ENCODE peak calls at places on chromosomes 11 and 22, in nine cellular contexts. One of them, this sample, is unnamed.

GRCh38 chr11:130819561-130819960 is 96.7 kb downstream of the SNX19 start:
- DNase-seq in GOT3: no peak
- DNase-seq in activated CD4-positive, CD25-positive, alpha-beta regulatory T cell treated with anti-CD3 and anti-CD28 coated beads, Interleukin-2, amount 50 U/mL, for 72 hours: no peak
- DNase-seq in IMR-90: no peak
- DNase-seq in cardiac muscle cell: no peak
- DNase-seq in anterior cingulate cortex: no peak
- DNase-seq in RWPE1: no peak
- DNase-seq in brain microvascular endothelial cell: no peak
- DNase-seq in Panc1: no peak
- DNase-seq in this sample: no peak

GRCh38 chr22:33524511-33525270 is 395.6 kb downstream of the LARGE1 start:
- DNase-seq in anterior cingulate cortex: no peak
- DNase-seq in RWPE1: no peak
- DNase-seq in cardiac muscle cell: no peak
- DNase-seq in IMR-90: no peak
- DNase-seq in activated CD4-positive, CD25-positive, alpha-beta regulatory T cell treated with anti-CD3 and anti-CD28 coated beads, Interleukin-2, amount 50 U/mL, for 72 hours: no peak
- DNase-seq in brain microvascular endothelial cell: no peak
- DNase-seq in GOT3: no peak
- DNase-seq in Panc1: no peak
- DNase-seq in this sample: no peak

GRCh38 chr11:72721276-72721675 is 30.9 kb downstream of the ARAP1 start:
- DNase-seq in activated CD4-positive, CD25-positive, alpha-beta regulatory T cell treated with anti-CD3 and anti-CD28 coated beads, Interleukin-2, amount 50 U/mL, for 72 hours: no peak
- DNase-seq in Panc1: no peak
- DNase-seq in brain microvascular endothelial cell: no peak
- DNase-seq in anterior cingulate cortex: no peak
- DNase-seq in GOT3: no peak
- DNase-seq in RWPE1: no peak
- DNase-seq in IMR-90: no peak
- DNase-seq in cardiac muscle cell: no peak
- DNase-seq in this sample: no peak

GRCh38 chr11:71443736-71444410 is 4.3 kb downstream of the DHCR7 start:
- DNase-seq in GOT3: no peak
- DNase-seq in cardiac muscle cell: no peak
- DNase-seq in anterior cingulate cortex: no peak
- DNase-seq in activated CD4-positive, CD25-positive, alpha-beta regulatory T cell treated with anti-CD3 and anti-CD28 coated beads, Interleukin-2, amount 50 U/mL, for 72 hours: peak; percentile 21
- DNase-seq in IMR-90: no peak
- DNase-seq in Panc1: no peak
- DNase-seq in brain microvascular endothelial cell: no peak
- DNase-seq in RWPE1: no peak
- DNase-seq in this sample: no peak

GRCh38 chr22:50271519-50271970 is 1.4 kb upstream of the MAPK11 start:
- DNase-seq in activated CD4-positive, CD25-positive, alpha-beta regulatory T cell treated with anti-CD3 and anti-CD28 coated beads, Interleukin-2, amount 50 U/mL, for 72 hours: peak; percentile 67
- DNase-seq in cardiac muscle cell: peak; percentile 64
- DNase-seq in Panc1: no peak
- DNase-seq in RWPE1: peak; percentile 36
- DNase-seq in brain microvascular endothelial cell: no peak
- DNase-seq in GOT3: no peak
- DNase-seq in IMR-90: peak; percentile 38
- DNase-seq in anterior cingulate cortex: peak; percentile 67
- DNase-seq in this sample: peak; percentile 37

GRCh38 chr22:20781272-20781990 is 7.5 kb downstream of the SERPIND1 start:
- DNase-seq in cardiac muscle cell: no peak
- DNase-seq in activated CD4-positive, CD25-positive, alpha-beta regulatory T cell treated with anti-CD3 and anti-CD28 coated beads, Interleukin-2, amount 50 U/mL, for 72 hours: no peak
- DNase-seq in RWPE1: no peak
- DNase-seq in GOT3: no peak
- DNase-seq in anterior cingulate cortex: no peak
- DNase-seq in IMR-90: peak; percentile 21
- DNase-seq in Panc1: no peak
- DNase-seq in brain microvascular endothelial cell: peak; percentile 51
- DNase-seq in this sample: no peak

GRCh38 chr11:105860105-105860504 is 161.9 kb downstream of the MSANTD4 start:
- DNase-seq in brain microvascular endothelial cell: no peak
- DNase-seq in anterior cingulate cortex: no peak
- DNase-seq in activated CD4-positive, CD25-positive, alpha-beta regulatory T cell treated with anti-CD3 and anti-CD28 coated beads, Interleukin-2, amount 50 U/mL, for 72 hours: no peak
- DNase-seq in RWPE1: no peak
- DNase-seq in IMR-90: no peak
- DNase-seq in GOT3: no peak
- DNase-seq in Panc1: no peak
- DNase-seq in cardiac muscle cell: no peak
- DNase-seq in this sample: no peak

GRCh38 chr11:120079750-120080610 is 57.9 kb downstream of the TRIM29 start:
- DNase-seq in activated CD4-positive, CD25-positive, alpha-beta regulatory T cell treated with anti-CD3 and anti-CD28 coated beads, Interleukin-2, amount 50 U/mL, for 72 hours: peak; percentile 42
- DNase-seq in IMR-90: no peak
- DNase-seq in anterior cingulate cortex: peak; percentile 8
- DNase-seq in Panc1: no peak
- DNase-seq in GOT3: no peak
- DNase-seq in cardiac muscle cell: no peak
- DNase-seq in RWPE1: no peak
- DNase-seq in brain microvascular endothelial cell: no peak
- DNase-seq in this sample: no peak

GRCh38 chr11:16185042-16185441 is 171.3 kb downstream of the SOX6 start:
- DNase-seq in brain microvascular endothelial cell: no peak
- DNase-seq in activated CD4-positive, CD25-positive, alpha-beta regulatory T cell treated with anti-CD3 and anti-CD28 coated beads, Interleukin-2, amount 50 U/mL, for 72 hours: no peak
- DNase-seq in GOT3: no peak
- DNase-seq in IMR-90: no peak
- DNase-seq in Panc1: no peak
- DNase-seq in cardiac muscle cell: no peak
- DNase-seq in anterior cingulate cortex: no peak
- DNase-seq in RWPE1: no peak
- DNase-seq in this sample: no peak

GRCh38 chr22:39514373-39514973 is 5.9 kb upstream of the ATF4 start:
- DNase-seq in RWPE1: no peak
- DNase-seq in GOT3: no peak
- DNase-seq in Panc1: no peak
- DNase-seq in anterior cingulate cortex: peak; percentile 57
- DNase-seq in activated CD4-positive, CD25-positive, alpha-beta regulatory T cell treated with anti-CD3 and anti-CD28 coated beads, Interleukin-2, amount 50 U/mL, for 72 hours: no peak
- DNase-seq in IMR-90: peak; percentile 34
- DNase-seq in brain microvascular endothelial cell: peak; percentile 57
- DNase-seq in cardiac muscle cell: peak; percentile 58
- DNase-seq in this sample: peak; percentile 53

GRCh38 chr11:134862168-134862567 is 450.1 kb upstream of the B3GAT1 start:
- DNase-seq in brain microvascular endothelial cell: no peak
- DNase-seq in IMR-90: no peak
- DNase-seq in anterior cingulate cortex: no peak
- DNase-seq in activated CD4-positive, CD25-positive, alpha-beta regulatory T cell treated with anti-CD3 and anti-CD28 coated beads, Interleukin-2, amount 50 U/mL, for 72 hours: no peak
- DNase-seq in GOT3: no peak
- DNase-seq in cardiac muscle cell: no peak
- DNase-seq in Panc1: no peak
- DNase-seq in RWPE1: no peak
- DNase-seq in this sample: no peak

GRCh38 chr11:16976360-16976759 is 37.9 kb downstream of the PLEKHA7 start:
- DNase-seq in brain microvascular endothelial cell: no peak
- DNase-seq in GOT3: no peak
- DNase-seq in cardiac muscle cell: no peak
- DNase-seq in activated CD4-positive, CD25-positive, alpha-beta regulatory T cell treated with anti-CD3 and anti-CD28 coated beads, Interleukin-2, amount 50 U/mL, for 72 hours: no peak
- DNase-seq in anterior cingulate cortex: no peak
- DNase-seq in Panc1: no peak
- DNase-seq in IMR-90: no peak
- DNase-seq in RWPE1: no peak
- DNase-seq in this sample: no peak

GRCh38 chr11:121229495-121229894 is 63.1 kb upstream of the SC5D start:
- DNase-seq in brain microvascular endothelial cell: no peak
- DNase-seq in cardiac muscle cell: no peak
- DNase-seq in activated CD4-positive, CD25-positive, alpha-beta regulatory T cell treated with anti-CD3 and anti-CD28 coated beads, Interleukin-2, amount 50 U/mL, for 72 hours: no peak
- DNase-seq in RWPE1: no peak
- DNase-seq in IMR-90: no peak
- DNase-seq in Panc1: no peak
- DNase-seq in GOT3: no peak
- DNase-seq in anterior cingulate cortex: no peak
- DNase-seq in this sample: no peak

GRCh38 chr11:104823638-104824037 is 74.6 kb downstream of the CASP12 start:
- DNase-seq in activated CD4-positive, CD25-positive, alpha-beta regulatory T cell treated with anti-CD3 and anti-CD28 coated beads, Interleukin-2, amount 50 U/mL, for 72 hours: no peak
- DNase-seq in GOT3: no peak
- DNase-seq in brain microvascular endothelial cell: no peak
- DNase-seq in RWPE1: no peak
- DNase-seq in cardiac muscle cell: no peak
- DNase-seq in Panc1: no peak
- DNase-seq in anterior cingulate cortex: no peak
- DNase-seq in IMR-90: no peak
- DNase-seq in this sample: no peak

GRCh38 chr22:37326726-37327125 is 44.4 kb downstream of the CYTH4 start:
- DNase-seq in anterior cingulate cortex: no peak
- DNase-seq in GOT3: no peak
- DNase-seq in brain microvascular endothelial cell: no peak
- DNase-seq in IMR-90: no peak
- DNase-seq in cardiac muscle cell: no peak
- DNase-seq in Panc1: no peak
- DNase-seq in RWPE1: no peak
- DNase-seq in activated CD4-positive, CD25-positive, alpha-beta regulatory T cell treated with anti-CD3 and anti-CD28 coated beads, Interleukin-2, amount 50 U/mL, for 72 hours: no peak
- DNase-seq in this sample: no peak

GRCh38 chr22:23829845-23830372 is 8.9 kb downstream of the DERL3 start:
- DNase-seq in cardiac muscle cell: no peak
- DNase-seq in Panc1: no peak
- DNase-seq in GOT3: no peak
- DNase-seq in RWPE1: no peak
- DNase-seq in activated CD4-positive, CD25-positive, alpha-beta regulatory T cell treated with anti-CD3 and anti-CD28 coated beads, Interleukin-2, amount 50 U/mL, for 72 hours: no peak
- DNase-seq in IMR-90: peak; percentile 92
- DNase-seq in brain microvascular endothelial cell: peak; percentile 67
- DNase-seq in anterior cingulate cortex: no peak
- DNase-seq in this sample: no peak

GRCh38 chr11:6206456-6207180 is 1.3 kb downstream of the C11orf42 start:
- DNase-seq in IMR-90: no peak
- DNase-seq in cardiac muscle cell: no peak
- DNase-seq in brain microvascular endothelial cell: no peak
- DNase-seq in GOT3: no peak
- DNase-seq in activated CD4-positive, CD25-positive, alpha-beta regulatory T cell treated with anti-CD3 and anti-CD28 coated beads, Interleukin-2, amount 50 U/mL, for 72 hours: no peak
- DNase-seq in Panc1: no peak
- DNase-seq in RWPE1: no peak
- DNase-seq in anterior cingulate cortex: no peak
- DNase-seq in this sample: no peak

GRCh38 chr22:27108425-27109114 is 451.2 kb downstream of the MIAT start:
- DNase-seq in anterior cingulate cortex: peak; percentile 26
- DNase-seq in Panc1: no peak
- DNase-seq in activated CD4-positive, CD25-positive, alpha-beta regulatory T cell treated with anti-CD3 and anti-CD28 coated beads, Interleukin-2, amount 50 U/mL, for 72 hours: no peak
- DNase-seq in GOT3: no peak
- DNase-seq in cardiac muscle cell: no peak
- DNase-seq in IMR-90: no peak
- DNase-seq in brain microvascular endothelial cell: no peak
- DNase-seq in RWPE1: no peak
- DNase-seq in this sample: no peak

GRCh38 chr11:123063396-123064267 is 1.7 kb upstream of the HSPA8 start:
- DNase-seq in activated CD4-positive, CD25-positive, alpha-beta regulatory T cell treated with anti-CD3 and anti-CD28 coated beads, Interleukin-2, amount 50 U/mL, for 72 hours: no peak
- DNase-seq in GOT3: no peak
- DNase-seq in RWPE1: no peak
- DNase-seq in IMR-90: peak; percentile 59
- DNase-seq in brain microvascular endothelial cell: peak; percentile 53
- DNase-seq in anterior cingulate cortex: peak; percentile 6
- DNase-seq in cardiac muscle cell: no peak
- DNase-seq in Panc1: no peak
- DNase-seq in this sample: peak; percentile 31

GRCh38 chr22:25749420-25750169 is 7.6 kb downstream of the MYO18B start:
- DNase-seq in IMR-90: no peak
- DNase-seq in RWPE1: no peak
- DNase-seq in brain microvascular endothelial cell: no peak
- DNase-seq in anterior cingulate cortex: no peak
- DNase-seq in Panc1: no peak
- DNase-seq in GOT3: no peak
- DNase-seq in cardiac muscle cell: no peak
- DNase-seq in activated CD4-positive, CD25-positive, alpha-beta regulatory T cell treated with anti-CD3 and anti-CD28 coated beads, Interleukin-2, amount 50 U/mL, for 72 hours: no peak
- DNase-seq in this sample: no peak

GRCh38 chr11:104581246-104581980 is 316.8 kb downstream of the CASP12 start:
- DNase-seq in Panc1: no peak
- DNase-seq in IMR-90: peak; percentile 69
- DNase-seq in cardiac muscle cell: no peak
- DNase-seq in brain microvascular endothelial cell: no peak
- DNase-seq in anterior cingulate cortex: no peak
- DNase-seq in GOT3: no peak
- DNase-seq in RWPE1: no peak
- DNase-seq in activated CD4-positive, CD25-positive, alpha-beta regulatory T cell treated with anti-CD3 and anti-CD28 coated beads, Interleukin-2, amount 50 U/mL, for 72 hours: no peak
- DNase-seq in this sample: no peak

GRCh38 chr11:3225159-3225758 is 6.6 kb upstream of the MRGPRG start:
- DNase-seq in cardiac muscle cell: no peak
- DNase-seq in IMR-90: no peak
- DNase-seq in anterior cingulate cortex: no peak
- DNase-seq in activated CD4-positive, CD25-positive, alpha-beta regulatory T cell treated with anti-CD3 and anti-CD28 coated beads, Interleukin-2, amount 50 U/mL, for 72 hours: peak; percentile 17
- DNase-seq in GOT3: no peak
- DNase-seq in brain microvascular endothelial cell: no peak
- DNase-seq in RWPE1: no peak
- DNase-seq in Panc1: no peak
- DNase-seq in this sample: no peak

GRCh38 chr11:61587951-61588695 is 7.2 kb upstream of the SYT7 start:
- DNase-seq in RWPE1: peak; percentile 71
- DNase-seq in cardiac muscle cell: peak; percentile 33
- DNase-seq in activated CD4-positive, CD25-positive, alpha-beta regulatory T cell treated with anti-CD3 and anti-CD28 coated beads, Interleukin-2, amount 50 U/mL, for 72 hours: peak; percentile 74
- DNase-seq in Panc1: no peak
- DNase-seq in brain microvascular endothelial cell: no peak
- DNase-seq in IMR-90: no peak
- DNase-seq in GOT3: no peak
- DNase-seq in anterior cingulate cortex: no peak
- DNase-seq in this sample: peak; percentile 59

GRCh38 chr11:69250503-69251393 is 43.2 kb upstream of the MYEOV start:
- DNase-seq in anterior cingulate cortex: no peak
- DNase-seq in IMR-90: no peak
- DNase-seq in brain microvascular endothelial cell: no peak
- DNase-seq in Panc1: no peak
- DNase-seq in cardiac muscle cell: no peak
- DNase-seq in activated CD4-positive, CD25-positive, alpha-beta regulatory T cell treated with anti-CD3 and anti-CD28 coated beads, Interleukin-2, amount 50 U/mL, for 72 hours: no peak
- DNase-seq in GOT3: no peak
- DNase-seq in RWPE1: no peak
- DNase-seq in this sample: no peak

GRCh38 chr11:123707606-123708205 is 33.8 kb downstream of the ZNF202 start:
- DNase-seq in Panc1: peak; percentile 64
- DNase-seq in cardiac muscle cell: peak; percentile 75
- DNase-seq in IMR-90: peak; percentile 77
- DNase-seq in RWPE1: peak; percentile 72
- DNase-seq in brain microvascular endothelial cell: peak; percentile 78
- DNase-seq in anterior cingulate cortex: peak; percentile 59
- DNase-seq in GOT3: no peak
- DNase-seq in activated CD4-positive, CD25-positive, alpha-beta regulatory T cell treated with anti-CD3 and anti-CD28 coated beads, Interleukin-2, amount 50 U/mL, for 72 hours: peak; percentile 33
- DNase-seq in this sample: peak; percentile 13

GRCh38 chr11:93017821-93018690 is 48.6 kb downstream of the MTNR1B start:
- DNase-seq in RWPE1: no peak
- DNase-seq in cardiac muscle cell: no peak
- DNase-seq in activated CD4-positive, CD25-positive, alpha-beta regulatory T cell treated with anti-CD3 and anti-CD28 coated beads, Interleukin-2, amount 50 U/mL, for 72 hours: no peak
- DNase-seq in GOT3: no peak
- DNase-seq in IMR-90: no peak
- DNase-seq in brain microvascular endothelial cell: no peak
- DNase-seq in anterior cingulate cortex: no peak
- DNase-seq in Panc1: no peak
- DNase-seq in this sample: no peak

GRCh38 chr11:110833033-110833484 is 120.8 kb upstream of the ARHGAP20 start:
- DNase-seq in cardiac muscle cell: no peak
- DNase-seq in Panc1: no peak
- DNase-seq in RWPE1: peak; percentile 23
- DNase-seq in GOT3: no peak
- DNase-seq in IMR-90: peak; percentile 89
- DNase-seq in anterior cingulate cortex: no peak
- DNase-seq in brain microvascular endothelial cell: no peak
- DNase-seq in activated CD4-positive, CD25-positive, alpha-beta regulatory T cell treated with anti-CD3 and anti-CD28 coated beads, Interleukin-2, amount 50 U/mL, for 72 hours: no peak
- DNase-seq in this sample: no peak

GRCh38 chr11:124285610-124286344 is 28.0 kb downstream of the OR8D1 start:
- DNase-seq in cardiac muscle cell: no peak
- DNase-seq in IMR-90: peak; percentile 75
- DNase-seq in brain microvascular endothelial cell: peak; percentile 17
- DNase-seq in GOT3: no peak
- DNase-seq in Panc1: no peak
- DNase-seq in anterior cingulate cortex: no peak
- DNase-seq in activated CD4-positive, CD25-positive, alpha-beta regulatory T cell treated with anti-CD3 and anti-CD28 coated beads, Interleukin-2, amount 50 U/mL, for 72 hours: no peak
- DNase-seq in RWPE1: no peak
- DNase-seq in this sample: no peak

GRCh38 chr22:38180841-38181452 is 683 bp downstream of the PLA2G6 start:
- DNase-seq in IMR-90: no peak
- DNase-seq in RWPE1: no peak
- DNase-seq in brain microvascular endothelial cell: no peak
- DNase-seq in anterior cingulate cortex: peak; percentile 36
- DNase-seq in cardiac muscle cell: no peak
- DNase-seq in GOT3: no peak
- DNase-seq in activated CD4-positive, CD25-positive, alpha-beta regulatory T cell treated with anti-CD3 and anti-CD28 coated beads, Interleukin-2, amount 50 U/mL, for 72 hours: peak; percentile 58
- DNase-seq in Panc1: no peak
- DNase-seq in this sample: peak; percentile 53

GRCh38 chr11:86719781-86720463 is 47.5 kb upstream of the ME3 start:
- DNase-seq in GOT3: no peak
- DNase-seq in Panc1: no peak
- DNase-seq in activated CD4-positive, CD25-positive, alpha-beta regulatory T cell treated with anti-CD3 and anti-CD28 coated beads, Interleukin-2, amount 50 U/mL, for 72 hours: no peak
- DNase-seq in RWPE1: peak; percentile 80
- DNase-seq in cardiac muscle cell: no peak
- DNase-seq in brain microvascular endothelial cell: peak; percentile 72
- DNase-seq in anterior cingulate cortex: no peak
- DNase-seq in IMR-90: peak; percentile 85
- DNase-seq in this sample: no peak

GRCh38 chr11:44619931-44620725 is 54.7 kb downstream of the CD82 start:
- DNase-seq in IMR-90: no peak
- DNase-seq in GOT3: no peak
- DNase-seq in cardiac muscle cell: no peak
- DNase-seq in RWPE1: no peak
- DNase-seq in brain microvascular endothelial cell: no peak
- DNase-seq in anterior cingulate cortex: no peak
- DNase-seq in Panc1: no peak
- DNase-seq in activated CD4-positive, CD25-positive, alpha-beta regulatory T cell treated with anti-CD3 and anti-CD28 coated beads, Interleukin-2, amount 50 U/mL, for 72 hours: peak; percentile 25
- DNase-seq in this sample: no peak

This sample was measured in effector memory CD8-positive, alpha-beta T cell.